ENCODE peak calls at places on chromosomes 2 and 18, in five cellular contexts. Q is HCT116, U is endodermal cell, H is cardiac muscle cell, S is AG04450. Y is an unnamed sample.

GRCh38 chr18:36186461-36187137 is 698 bp upstream of the MOCOS start:
- DNase-seq in H (no peak), Q (no peak), U (peak), S (no peak), Y (peak)

GRCh38 chr2:153287109-153287801 is 191.3 kb downstream of the RPRM start:
- DNase-seq in H (peak), U (peak), Q (peak), S (no peak), Y (peak)

GRCh38 chr2:79860233-79861058 is 347.6 kb downstream of the CTNNA2 start:
- DNase-seq in U (no peak), Q (no peak), H (peak), S (no peak), Y (no peak)

GRCh38 chr2:120402070-120402440 is 56.1 kb downstream of the INHBB start:
- DNase-seq in S (no peak), U (no peak), Q (no peak), H (peak), Y (peak)

GRCh38 chr18:3328522-3328921 is 66.6 kb downstream of the MYL12B start:
- DNase-seq in Q (no peak), S (no peak), U (no peak), H (no peak), Y (no peak)

GRCh38 chr18:76980663-76981387 is 151.8 kb downstream of the MBP start:
- DNase-seq in U (peak), Q (no peak), H (no peak), S (no peak), Y (no peak)

GRCh38 chr2:33180915-33181314 is 234.2 kb downstream of the LTBP1 start:
- DNase-seq in U (no peak), H (peak), S (no peak), Q (no peak), Y (no peak)

GRCh38 chr2:105645031-105645940 is 99.4 kb upstream of the NCK2 start:
- DNase-seq in Q (no peak), S (no peak), H (no peak), U (peak), Y (peak)

GRCh38 chr2:122815120-122815519 is 1059.7 kb downstream of the TSN start:
- DNase-seq in H (no peak), U (no peak), Q (no peak), S (no peak), Y (no peak)

GRCh38 chr2:106091219-106091618 is 102.9 kb downstream of the UXS1 start:
- DNase-seq in Q (no peak), H (no peak), U (no peak), S (no peak), Y (no peak)

GRCh38 chr2:65880451-65880850 is 448.1 kb upstream of the SPRED2 start:
- DNase-seq in H (no peak), S (no peak), Q (no peak), U (no peak), Y (no peak)

GRCh38 chr2:26246818-26247217 is 2.1 kb downstream of the HADHB start:
- DNase-seq in H (no peak), U (no peak), Q (no peak), S (peak), Y (no peak)

GRCh38 chr18:74249181-74249968 is 42.4 kb downstream of the CYB5A start:
- DNase-seq in U (no peak), Q (no peak), H (no peak), S (peak), Y (no peak)

GRCh38 chr2:63840081-63840784 is 1.5 kb upstream of the UGP2 start:
- DNase-seq in S (no peak), H (no peak), U (no peak), Q (no peak), Y (no peak)

GRCh38 chr2:195486520-195486919 is 170.5 kb upstream of the SLC39A10 start:
- DNase-seq in S (no peak), Q (no peak), H (no peak), U (no peak), Y (no peak)

GRCh38 chr2:64478502-64479230 is 24.7 kb downstream of the LGALSL start:
- DNase-seq in Q (no peak), U (no peak), S (no peak), H (no peak), Y (no peak)

GRCh38 chr2:220334210-220334609 is 706.8 kb downstream of the SLC4A3 start:
- DNase-seq in H (no peak), Q (no peak), U (no peak), S (no peak), Y (no peak)

GRCh38 chr2:176093145-176093888 is 796 bp downstream of the HOXD13 start:
- DNase-seq in H (no peak), S (no peak), Q (no peak), U (peak), Y (no peak)

GRCh38 chr18:48613589-48613988 is 74.8 kb downstream of the CTIF start:
- DNase-seq in Q (no peak), U (no peak), H (no peak), S (no peak), Y (peak)

GRCh38 chr2:199798881-199799580 is 52.0 kb downstream of the FTCDNL1 start:
- DNase-seq in Q (no peak), H (no peak), S (no peak), U (no peak), Y (peak)

GRCh38 chr2:71224935-71225334 is 2.0 kb downstream of the PAIP2B start:
- DNase-seq in H (no peak), S (no peak), U (no peak), Q (no peak), Y (no peak)

GRCh38 chr18:59846814-59847490 is 52.8 kb upstream of the PMAIP1 start:
- DNase-seq in Q (no peak), H (no peak), S (peak), U (peak), Y (no peak)

GRCh38 chr2:223597071-223597470 is 5.1 kb downstream of the SCG2 start:
- DNase-seq in U (no peak), S (no peak), H (no peak), Q (no peak), Y (no peak)

GRCh38 chr2:10770956-10771750 is 41.4 kb downstream of the PDIA6 start:
- DNase-seq in U (no peak), S (no peak), Q (no peak), H (no peak), Y (no peak)
- H3K27ac ChIP-seq in U (no peak), S (no peak), Q (no peak), H (no peak), Y (no peak)

DNA sequence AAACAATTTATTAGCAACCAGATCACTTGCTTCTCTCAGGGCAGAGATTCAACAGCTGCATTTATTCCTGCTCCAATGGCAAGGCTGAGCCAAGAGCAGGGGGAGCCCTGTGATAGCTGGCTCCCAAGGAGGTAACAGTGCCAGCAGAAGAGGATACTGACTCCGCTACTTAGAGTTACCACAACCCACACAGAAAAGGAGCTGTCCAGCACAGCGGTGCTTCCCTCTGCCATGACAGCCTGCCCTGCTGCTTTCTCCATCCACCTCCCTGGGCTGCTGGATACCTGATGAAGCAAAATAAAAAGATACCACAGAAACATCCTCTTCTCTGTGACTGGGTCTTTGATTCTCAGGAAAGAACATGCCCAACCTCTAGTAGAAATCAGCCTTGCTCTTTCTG is 467.2 kb downstream of the LRRTM4 start:
- DNase-seq in U (peak), S (no peak), H (peak), Q (no peak), Y (peak)
- H3K27ac ChIP-seq in U (no peak), S (no peak), H (no peak), Q (no peak), Y (no peak)

DNA sequence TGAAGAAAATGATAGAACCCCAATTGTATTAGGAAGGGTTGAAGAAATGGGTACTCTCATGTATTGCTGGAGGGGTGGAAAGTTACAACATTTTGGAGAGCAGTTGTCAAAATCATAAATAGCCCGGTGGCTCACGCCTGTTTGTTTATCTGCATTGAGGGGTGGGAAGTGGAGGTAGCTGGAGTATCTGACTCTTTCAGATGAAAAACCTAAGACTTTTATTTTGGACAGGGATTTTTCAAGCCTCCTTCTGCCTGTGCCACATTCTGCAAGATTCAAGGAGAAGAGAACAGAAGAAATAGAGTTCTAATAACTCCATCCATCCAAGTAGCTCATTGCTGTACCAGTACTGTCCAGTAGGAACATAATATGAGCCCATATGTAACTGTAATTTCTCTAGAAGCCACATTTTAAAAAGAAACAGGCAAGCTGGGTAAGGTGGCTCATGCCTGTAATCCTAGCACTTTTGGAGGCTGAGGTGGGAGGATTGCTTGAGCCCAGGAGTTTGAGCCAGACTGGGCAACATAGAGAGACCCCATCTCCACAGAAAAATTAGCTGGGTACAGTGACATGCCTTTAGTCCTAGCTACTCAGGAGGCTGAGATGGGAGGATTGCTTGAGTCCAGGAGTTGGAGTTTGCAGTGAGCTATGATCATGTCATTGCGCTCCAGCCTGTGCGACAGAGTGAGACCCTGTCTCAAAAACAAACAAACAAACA is 35.5 kb upstream of the NT5DC4 start:
- DNase-seq in H (no peak), U (no peak), Q (no peak), S (no peak), Y (no peak)
- H3K27ac ChIP-seq in H (no peak), U (no peak), Q (no peak), S (no peak), Y (no peak)

GRCh38 chr2:217074576-217075224 is 214.8 kb upstream of the TNP1 start:
- DNase-seq in S (no peak), U (no peak), H (peak), Q (no peak), Y (no peak)

GRCh38 chr2:217079165-217079564 is 219.3 kb upstream of the TNP1 start:
- DNase-seq in Q (no peak), H (no peak), U (no peak), S (no peak), Y (no peak)

GRCh38 chr2:217076651-217077232 is 216.9 kb upstream of the TNP1 start:
- DNase-seq in Q (no peak), S (no peak), H (no peak), U (peak), Y (no peak)

GRCh38 chr2:217077841-217078407 is 218.1 kb upstream of the TNP1 start:
- DNase-seq in U (peak), Q (no peak), S (no peak), H (no peak), Y (no peak)

GRCh38 chr2:217075225-217075802 is 215.4 kb upstream of the TNP1 start:
- DNase-seq in H (peak), S (no peak), U (peak), Q (no peak), Y (peak)
- H3K27ac ChIP-seq in H (peak), S (no peak), U (no peak), Q (no peak), Y (no peak)

GRCh38 chr2:146079216-146079615 is 1559.3 kb upstream of the ZEB2 start:
- DNase-seq in Q (no peak), S (no peak), U (no peak), H (no peak), Y (no peak)
- H3K27ac ChIP-seq in Q (no peak), S (no peak), U (no peak), H (no peak), Y (no peak)

GRCh38 chr2:227474406-227474805 is 2.5 kb downstream of the AGFG1 start:
- DNase-seq in H (no peak), U (no peak), Q (no peak), S (no peak), Y (no peak)

GRCh38 chr2:227472265-227473018 is 486 bp downstream of the AGFG1 start:
- DNase-seq in U (peak), Q (no peak), H (peak), S (no peak), Y (peak)

GRCh38 chr2:227471924-227472264 is at the start of gene AGFG1:
- DNase-seq in H (peak), S (peak), Q (peak), U (peak), Y (peak)

GRCh38 chr2:227477291-227477690 is 5.3 kb downstream of the AGFG1 start:
- DNase-seq in Q (no peak), U (no peak), H (no peak), S (no peak), Y (no peak)

GRCh38 chr2:227473019-227473461 is 1.1 kb downstream of the AGFG1 start:
- DNase-seq in H (no peak), Q (no peak), S (no peak), U (no peak), Y (no peak)
- H3K27ac ChIP-seq in H (peak), Q (no peak), S (no peak), U (no peak), Y (peak)

GRCh38 chr2:101795033-101795432 is 97.5 kb downstream of the MAP4K4 start:
- DNase-seq in Q (no peak), H (no peak), U (no peak), S (no peak), Y (no peak)
- H3K27ac ChIP-seq in Q (no peak), H (no peak), U (no peak), S (no peak), Y (no peak)